ENCODE peak calls at places on chromosomes 5 and 9, in nine cellular contexts. N is GM23248; E is spleen; M is CD8-positive, alpha-beta T cell; L is suprapubic skin; S is GM06990; C is tibial nerve; B is IMR-90; G is pancreas. T is an unnamed sample.

GRCh38 chr9:33294670-33295432 is 4.5 kb downstream of the NFX1 start:
- DNase-seq in M (no peak), C (no peak), G (no peak), B (no peak), N (no peak), S (no peak), E (no peak), L (no peak), T (no peak)

GRCh38 chr5:102090770-102091169 is 205.3 kb downstream of the SLCO4C1 start:
- DNase-seq in M (no peak), C (no peak), E (no peak), G (no peak), B (no peak), N (peak; percentile 0), S (no peak), L (no peak), T (no peak)

GRCh38 chr9:14573319-14573718 is 119.9 kb downstream of the ZDHHC21 start:
- DNase-seq in B (no peak), C (no peak), E (no peak), N (no peak), G (no peak), L (no peak), S (no peak), M (no peak), T (no peak)

GRCh38 chr5:180116441-180117377 is 45.1 kb upstream of the RNF130 start:
- DNase-seq in L (peak; percentile 56), B (no peak), C (no peak), E (peak; percentile 59), M (no peak), S (no peak), G (peak; percentile 51), N (no peak), T (no peak)

GRCh38 chr9:70053864-70054263 is 10.2 kb downstream of the MAMDC2 start:
- DNase-seq in E (no peak), S (no peak), C (no peak), N (no peak), B (no peak), M (no peak), L (no peak), G (peak; percentile 59), T (no peak)

GRCh38 chr9:77807295-77807694 is 159.2 kb upstream of the GNA14 start:
- DNase-seq in S (no peak), B (peak; percentile 93), N (peak; percentile 95), G (no peak), M (no peak), E (no peak), C (no peak), L (no peak), T (peak; percentile 96)

GRCh38 chr5:115098041-115098702 is 71.5 kb downstream of the TRIM36 start:
- DNase-seq in G (no peak), N (peak; percentile 70), M (no peak), S (peak; percentile 15), L (no peak), C (no peak), E (no peak), B (peak; percentile 60), T (peak; percentile 14)

GRCh38 chr5:147361441-147362175 is 126.8 kb downstream of the STK32A start:
- DNase-seq in M (no peak), S (no peak), E (no peak), N (no peak), L (no peak), C (no peak), G (no peak), B (no peak), T (no peak)

GRCh38 chr5:151127926-151128325 is 29.7 kb downstream of the ANXA6 start:
- DNase-seq in C (no peak), L (no peak), B (no peak), N (no peak), S (no peak), E (no peak), G (no peak), M (no peak), T (no peak)

GRCh38 chr5:135208555-135209494 is 174.8 kb upstream of the PITX1 start:
- DNase-seq in S (no peak), E (peak; percentile 64), M (no peak), L (peak; percentile 41), G (no peak), B (peak; percentile 98), C (no peak), N (peak; percentile 95), T (peak; percentile 95)

GRCh38 chr5:84724683-84725082 is 340.0 kb upstream of the EDIL3 start:
- DNase-seq in S (no peak), G (no peak), E (no peak), L (no peak), M (no peak), C (no peak), B (peak; percentile 75), N (peak; percentile 0), T (peak; percentile 20)

GRCh38 chr9:120438111-120438510 is 141.9 kb downstream of the CDK5RAP2 start:
- DNase-seq in G (no peak), S (no peak), E (no peak), L (no peak), M (no peak), B (peak; percentile 41), C (no peak), N (peak; percentile 28), T (no peak)

GRCh38 chr5:84378420-84378819 is 6.3 kb downstream of the EDIL3 start:
- DNase-seq in L (no peak), S (no peak), C (no peak), M (no peak), N (peak; percentile 34), B (peak; percentile 90), G (no peak), E (no peak), T (peak; percentile 48)

GRCh38 chr9:136206602-136207333 is 1.8 kb upstream of the LHX3 start:
- DNase-seq in G (no peak), C (no peak), N (no peak), E (no peak), M (no peak), L (no peak), B (no peak), S (no peak), T (no peak)

GRCh38 chr5:36877667-36878420 is 1.3 kb downstream of the NIPBL start:
- DNase-seq in N (peak; percentile 55), M (no peak), L (no peak), B (peak; percentile 37), G (no peak), C (no peak), E (no peak), S (no peak), T (no peak)

GRCh38 chr9:105027082-105027481 is 99.1 kb upstream of the ABCA1 start:
- DNase-seq in L (no peak), S (no peak), E (no peak), B (no peak), N (no peak), G (no peak), C (no peak), M (no peak), T (no peak)

GRCh38 chr9:20224756-20225155 is 397.5 kb downstream of the MLLT3 start:
- DNase-seq in C (no peak), B (no peak), N (no peak), S (no peak), L (no peak), E (no peak), G (no peak), M (no peak), T (peak; percentile 67)

GRCh38 chr9:128296340-128297220 is 20.5 kb downstream of the SWI5 start:
- DNase-seq in G (no peak), S (no peak), C (no peak), M (no peak), E (no peak), L (no peak), B (peak; percentile 28), N (no peak), T (no peak)

GRCh38 chr5:137708796-137709559 is 26.9 kb downstream of the KLHL3 start:
- DNase-seq in S (no peak), L (no peak), M (no peak), E (no peak), C (no peak), B (no peak), G (peak; percentile 32), N (no peak), T (no peak)

GRCh38 chr9:6929428-6929827 is 171.7 kb downstream of the KDM4C start:
- DNase-seq in E (no peak), N (no peak), G (no peak), C (no peak), L (no peak), M (no peak), B (no peak), S (no peak), T (no peak)

GRCh38 chr5:176153741-176154140 is 84.5 kb upstream of the SIMC1 start:
- DNase-seq in S (no peak), L (no peak), B (no peak), N (peak; percentile 68), C (no peak), M (no peak), G (no peak), E (no peak), T (no peak)
- H3K4me3 ChIP-seq in S (no peak overlapping the region), L (no peak overlapping the region), B (no peak overlapping the region), N (no peak overlapping the region), C (no peak overlapping the region), M (no peak overlapping the region), G (no peak overlapping the region), E (no peak overlapping the region), T (no peak overlapping the region)

DNA sequence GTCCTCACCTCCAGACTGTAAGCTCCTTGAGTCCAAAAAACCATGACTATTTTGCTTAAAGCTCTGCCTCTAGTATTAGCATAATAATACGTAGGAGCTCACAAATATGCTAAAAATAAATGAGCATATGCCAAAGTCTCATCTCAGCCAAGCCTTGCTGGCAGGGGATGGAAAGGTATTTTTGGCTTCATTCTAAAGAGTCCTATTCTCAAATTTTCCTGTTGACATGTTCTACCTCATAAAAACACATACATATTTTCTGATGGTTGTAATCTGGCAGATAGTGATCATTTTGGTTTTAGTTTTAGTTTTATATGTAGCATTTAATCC is 55.6 kb downstream of the PIP5K1B start:
- DNase-seq in M (no peak), S (no peak), B (no peak), C (no peak), L (no peak), G (no peak), E (no peak), N (no peak), T (no peak)
- H3K4me3 ChIP-seq in M (no peak overlapping the region), S (no peak overlapping the region), B (no peak overlapping the region), C (no peak overlapping the region), L (no peak overlapping the region), G (no peak overlapping the region), E (no peak overlapping the region), N (no peak overlapping the region), T (no peak overlapping the region)

GRCh38 chr5:149561848-149562247 is 10.6 kb upstream of the CSNK1A1 start:
- DNase-seq in M (no peak), S (no peak), E (no peak), B (peak; percentile 98), C (no peak), N (peak; percentile 96), L (no peak), G (no peak), T (peak; percentile 88)
- H3K4me3 ChIP-seq in M (no peak overlapping the region), S (no peak overlapping the region), E (no peak overlapping the region), B (no peak overlapping the region), C (no peak overlapping the region), N (peak overlapping the region; percentile 64), L (no peak overlapping the region), G (no peak overlapping the region), T (no peak overlapping the region)

DNA sequence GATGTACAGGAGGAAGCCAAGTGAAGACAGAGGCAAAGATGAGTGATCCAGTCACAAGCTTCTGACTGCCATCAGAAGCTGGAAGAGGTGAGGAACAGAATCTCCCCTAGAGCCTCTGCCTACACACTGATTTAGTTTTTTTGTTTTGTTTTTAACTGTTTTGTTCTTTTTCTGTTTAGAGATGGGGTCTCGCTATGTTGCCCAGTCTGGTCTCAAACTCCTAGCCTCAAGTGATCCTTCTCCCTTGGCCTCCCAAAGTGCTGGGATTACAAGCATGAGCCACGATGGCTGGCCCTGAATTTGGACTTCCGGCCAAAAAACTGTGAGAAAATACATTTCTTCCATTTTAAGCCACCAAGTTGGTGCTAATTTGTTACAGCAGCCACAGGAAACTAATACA is 204.7 kb upstream of the ZNF608 start:
- DNase-seq in G (no peak), L (no peak), M (no peak), S (no peak), E (no peak), C (no peak), N (no peak), B (no peak), T (no peak)
- H3K4me3 ChIP-seq in G (no peak overlapping the region), L (no peak overlapping the region), M (no peak overlapping the region), S (peak overlapping the region; percentile 13), E (no peak overlapping the region), C (no peak overlapping the region), N (no peak overlapping the region), B (no peak overlapping the region), T (no peak overlapping the region)